ENCODE peak calls at places on chromosomes 16 and 17, in six cellular contexts. A is H9; Y is stimulated activated CD4-positive, alpha-beta T cell treated with anti-CD3 and anti-CD28 coated beads, Interleukin-1b, Interleukin-23, amount 100 ng/mL, for 1 hour; G is IMR-90; T is fibroblast of the aortic adventitia; J is SHP77. H is an unnamed sample.

GRCh38 chr17:58275417-58275816 is 5.3 kb downstream of the MPO start:
- DNase-seq in A (no peak), Y (no peak), G (no peak), T (no peak), J (no peak), H (no peak)

GRCh38 chr17:1331708-1332107 is 52.2 kb downstream of the TRARG1 start:
- DNase-seq in A (no peak), Y (no peak), G (no peak), T (no peak), J (no peak), H (no peak)

GRCh38 chr16:46853713-46854443 is 22.9 kb upstream of the C16orf87 start:
- DNase-seq in A (peak; percentile 87), Y (peak; percentile 31), G (peak; percentile 69), T (peak; percentile 79), J (peak; percentile 88), H (peak; percentile 29)

GRCh38 chr16:53153130-53153529 is 98.3 kb downstream of the CHD9 start:
- DNase-seq in A (no peak), Y (no peak), G (no peak), T (no peak), J (no peak), H (no peak)

GRCh38 chr17:78324391-78325075 is 35.3 kb downstream of the SOCS3 start:
- DNase-seq in A (peak; percentile 78), Y (no peak), G (peak; percentile 89), T (peak; percentile 85), J (peak; percentile 66), H (peak; percentile 91)

GRCh38 chr16:20166531-20167235 is 93.0 kb upstream of the GPR139 start:
- DNase-seq in A (no peak), Y (no peak), G (no peak), T (no peak), J (no peak), H (no peak)

GRCh38 chr16:12958366-12958765 is 57.0 kb downstream of the SHISA9 start:
- DNase-seq in A (no peak), Y (no peak), G (no peak), T (no peak), J (no peak), H (no peak)

GRCh38 chr17:67362173-67362572 is 4.2 kb downstream of the PSMD12 start:
- DNase-seq in A (no peak), Y (no peak), G (no peak), T (no peak), J (no peak), H (no peak)

GRCh38 chr16:11082860-11083388 is 138.6 kb downstream of the CLEC16A start:
- DNase-seq in A (no peak), Y (no peak), G (no peak), T (no peak), J (no peak), H (no peak)

GRCh38 chr17:29145289-29146058 is 34.7 kb downstream of the MYO18A start:
- DNase-seq in A (peak; percentile 92), Y (peak; percentile 39), G (peak; percentile 84), T (peak; percentile 85), J (peak; percentile 71), H (peak; percentile 57)

GRCh38 chr16:85357323-85357722 is 245.1 kb upstream of the CIBAR2 start:
- DNase-seq in A (no peak), Y (no peak), G (no peak), T (no peak), J (no peak), H (no peak)

GRCh38 chr16:29825145-29826044 is 5.1 kb downstream of the MVP start:
- DNase-seq in A (no peak), Y (no peak), G (peak; percentile 90), T (peak; percentile 93), J (peak; percentile 19), H (no peak)

GRCh38 chr17:28347261-28347891 is 10.0 kb downstream of the POLDIP2 start:
- DNase-seq in A (peak; percentile 39), Y (no peak), G (peak; percentile 90), T (peak; percentile 95), J (no peak), H (peak; percentile 56)

GRCh38 chr17:17663160-17664072 is 17.8 kb upstream of the RAI1 start:
- DNase-seq in A (peak; percentile 95), Y (peak; percentile 29), G (peak; percentile 97), T (peak; percentile 93), J (peak; percentile 98), H (peak; percentile 78)

GRCh38 chr17:9839433-9839832 is 13.7 kb downstream of the GLP2R start:
- DNase-seq in A (peak; percentile 74), Y (no peak), G (peak; percentile 26), T (no peak), J (no peak), H (no peak)

GRCh38 chr17:17264430-17264829 is 16.6 kb downstream of the COPS3 start:
- DNase-seq in A (no peak), Y (no peak), G (no peak), T (no peak), J (no peak), H (no peak)

GRCh38 chr17:44197980-44198720 is 1.5 kb downstream of the ATXN7L3 start:
- DNase-seq in A (no peak), Y (no peak), G (peak; percentile 41), T (peak; percentile 70), J (no peak), H (no peak)

GRCh38 chr17:14209215-14209614 is 27.4 kb downstream of the CDRT15 start:
- DNase-seq in A (no peak), Y (no peak), G (peak; percentile 17), T (no peak), J (no peak), H (no peak)

GRCh38 chr16:74695450-74696422 is 4.9 kb downstream of the MLKL start:
- DNase-seq in A (peak; percentile 91), Y (no peak), G (peak; percentile 93), T (peak; percentile 95), J (peak; percentile 96), H (peak; percentile 75)

GRCh38 chr17:37752482-37752881 is 7.6 kb upstream of the HNF1B start:
- DNase-seq in A (no peak), Y (no peak), G (peak; percentile 77), T (no peak), J (no peak), H (no peak)

GRCh38 chr16:29809850-29810698 is 1.9 kb upstream of the PRRT2 start:
- DNase-seq in A (peak; percentile 49), Y (no peak), G (no peak), T (peak; percentile 15), J (no peak), H (no peak)